ENCODE peak calls at places on chromosomes 6 and 20, in nine cellular contexts. One of them, this sample, is unnamed.
A peak's percentile ranks its signal among the peaks of the same experiment; 100 is the strongest.

GRCh38 chr6:22765015-22765414 is 195.6 kb downstream of the HDGFL1 start:
- DNase-seq in mesenchymal stem cell: no peak
- DNase-seq in psoas muscle: no peak
- DNase-seq in esophagus squamous epithelium: no peak
- DNase-seq in neuronal stem cell: no peak
- DNase-seq in adrenal gland: no peak
- DNase-seq in Peyer's patch: no peak
- DNase-seq in lower lobe of right lung: no peak
- DNase-seq in lung: no peak
- DNase-seq in this sample: no peak

GRCh38 chr20:21047981-21048380 is 58.2 kb downstream of the LINC00237 start:
- DNase-seq in mesenchymal stem cell: no peak
- DNase-seq in psoas muscle: no peak
- DNase-seq in esophagus squamous epithelium: no peak
- DNase-seq in neuronal stem cell: no peak
- DNase-seq in adrenal gland: no peak
- DNase-seq in Peyer's patch: no peak
- DNase-seq in lower lobe of right lung: no peak
- DNase-seq in lung: no peak
- DNase-seq in this sample: no peak

GRCh38 chr20:43558412-43559146 is at the start of gene SGK2:
- DNase-seq in mesenchymal stem cell: peak; percentile 61
- DNase-seq in psoas muscle: no peak
- DNase-seq in esophagus squamous epithelium: no peak
- DNase-seq in neuronal stem cell: no peak
- DNase-seq in adrenal gland: peak; percentile 70
- DNase-seq in Peyer's patch: peak; percentile 81
- DNase-seq in lower lobe of right lung: no peak
- DNase-seq in lung: peak; percentile 41
- DNase-seq in this sample: no peak

GRCh38 chr20:63130654-63131577 is 85.0 kb downstream of the YTHDF1 start:
- DNase-seq in mesenchymal stem cell: no peak
- DNase-seq in psoas muscle: peak; percentile 35
- DNase-seq in esophagus squamous epithelium: no peak
- DNase-seq in neuronal stem cell: no peak
- DNase-seq in adrenal gland: no peak
- DNase-seq in Peyer's patch: no peak
- DNase-seq in lower lobe of right lung: peak; percentile 25
- DNase-seq in lung: no peak
- DNase-seq in this sample: no peak

GRCh38 chr6:144294016-144294415 is 8.9 kb downstream of the UTRN start:
- DNase-seq in mesenchymal stem cell: peak; percentile 53
- DNase-seq in psoas muscle: no peak
- DNase-seq in esophagus squamous epithelium: no peak
- DNase-seq in neuronal stem cell: no peak
- DNase-seq in adrenal gland: no peak
- DNase-seq in Peyer's patch: no peak
- DNase-seq in lower lobe of right lung: no peak
- DNase-seq in lung: no peak
- DNase-seq in this sample: no peak

GRCh38 chr6:148874698-148875293 is 128.0 kb downstream of the UST start:
- DNase-seq in mesenchymal stem cell: no peak
- DNase-seq in psoas muscle: no peak
- DNase-seq in esophagus squamous epithelium: no peak
- DNase-seq in neuronal stem cell: peak; percentile 32
- DNase-seq in adrenal gland: no peak
- DNase-seq in Peyer's patch: no peak
- DNase-seq in lower lobe of right lung: no peak
- DNase-seq in lung: no peak
- DNase-seq in this sample: peak; percentile 70

GRCh38 chr6:142942805-142943227 is 2.2 kb downstream of the HIVEP2 start:
- DNase-seq in mesenchymal stem cell: peak; percentile 76
- DNase-seq in psoas muscle: no peak
- DNase-seq in esophagus squamous epithelium: no peak
- DNase-seq in neuronal stem cell: no peak
- DNase-seq in adrenal gland: no peak
- DNase-seq in Peyer's patch: no peak
- DNase-seq in lower lobe of right lung: no peak
- DNase-seq in lung: no peak
- DNase-seq in this sample: no peak

GRCh38 chr6:108029226-108029921 is 45.2 kb downstream of the OSTM1 start:
- DNase-seq in mesenchymal stem cell: no peak
- DNase-seq in psoas muscle: no peak
- DNase-seq in esophagus squamous epithelium: no peak
- DNase-seq in neuronal stem cell: no peak
- DNase-seq in adrenal gland: no peak
- DNase-seq in Peyer's patch: no peak
- DNase-seq in lower lobe of right lung: no peak
- DNase-seq in lung: no peak
- DNase-seq in this sample: peak; percentile 92

GRCh38 chr20:35145141-35145564 is 2.0 kb downstream of the EDEM2 start:
- DNase-seq in mesenchymal stem cell: peak; percentile 72
- DNase-seq in psoas muscle: no peak
- DNase-seq in esophagus squamous epithelium: no peak
- DNase-seq in neuronal stem cell: no peak
- DNase-seq in adrenal gland: no peak
- DNase-seq in Peyer's patch: peak; percentile 61
- DNase-seq in lower lobe of right lung: no peak
- DNase-seq in lung: no peak
- DNase-seq in this sample: no peak

GRCh38 chr6:901696-902455 is 208.9 kb upstream of the EXOC2 start:
- DNase-seq in mesenchymal stem cell: no peak
- DNase-seq in psoas muscle: no peak
- DNase-seq in esophagus squamous epithelium: no peak
- DNase-seq in neuronal stem cell: no peak
- DNase-seq in adrenal gland: no peak
- DNase-seq in Peyer's patch: no peak
- DNase-seq in lower lobe of right lung: no peak
- DNase-seq in lung: no peak
- DNase-seq in this sample: no peak

GRCh38 chr6:63805808-63806572 is 170.4 kb downstream of the PHF3 start:
- DNase-seq in mesenchymal stem cell: peak; percentile 93
- DNase-seq in psoas muscle: no peak
- DNase-seq in esophagus squamous epithelium: no peak
- DNase-seq in neuronal stem cell: no peak
- DNase-seq in adrenal gland: peak; percentile 19
- DNase-seq in Peyer's patch: peak; percentile 53
- DNase-seq in lower lobe of right lung: no peak
- DNase-seq in lung: no peak
- DNase-seq in this sample: no peak

GRCh38 chr20:16314722-16315121 is 258.5 kb downstream of the KIF16B start:
- DNase-seq in mesenchymal stem cell: no peak
- DNase-seq in psoas muscle: no peak
- DNase-seq in esophagus squamous epithelium: no peak
- DNase-seq in neuronal stem cell: no peak
- DNase-seq in adrenal gland: no peak
- DNase-seq in Peyer's patch: no peak
- DNase-seq in lower lobe of right lung: no peak
- DNase-seq in lung: no peak
- DNase-seq in this sample: no peak

GRCh38 chr20:1434571-1435336 is 31.9 kb downstream of the NSFL1C start:
- DNase-seq in mesenchymal stem cell: peak; percentile 97
- DNase-seq in psoas muscle: no peak
- DNase-seq in esophagus squamous epithelium: peak; percentile 12
- DNase-seq in neuronal stem cell: no peak
- DNase-seq in adrenal gland: peak; percentile 35
- DNase-seq in Peyer's patch: peak; percentile 86
- DNase-seq in lower lobe of right lung: no peak
- DNase-seq in lung: peak; percentile 50
- DNase-seq in this sample: no peak
- H3K4me1 ChIP-seq in mesenchymal stem cell: no peaks in the 10 kb centered on the region
- H3K4me1 ChIP-seq in psoas muscle: no peaks in the 10 kb centered on the region
- H3K4me1 ChIP-seq in esophagus squamous epithelium: no peaks in the 10 kb centered on the region
- H3K4me1 ChIP-seq in neuronal stem cell: no peaks in the 10 kb centered on the region
- H3K4me1 ChIP-seq in adrenal gland: no peaks in the 10 kb centered on the region
- H3K4me1 ChIP-seq in Peyer's patch: no peaks in the 10 kb centered on the region
- H3K4me1 ChIP-seq in lower lobe of right lung: peaks cover 11% of the 10 kb centered on the region
- H3K4me1 ChIP-seq in lung: no peaks in the 10 kb centered on the region
- H3K4me1 ChIP-seq in this sample: no peaks in the 10 kb centered on the region

GRCh38 chr6:164347455-164347854 is 932.9 kb downstream of the QKI start:
- DNase-seq in mesenchymal stem cell: no peak
- DNase-seq in psoas muscle: no peak
- DNase-seq in esophagus squamous epithelium: no peak
- DNase-seq in neuronal stem cell: no peak
- DNase-seq in adrenal gland: no peak
- DNase-seq in Peyer's patch: no peak
- DNase-seq in lower lobe of right lung: no peak
- DNase-seq in lung: no peak
- DNase-seq in this sample: no peak

GRCh38 chr6:164345340-164345739 is 930.8 kb downstream of the QKI start:
- DNase-seq in mesenchymal stem cell: no peak
- DNase-seq in psoas muscle: no peak
- DNase-seq in esophagus squamous epithelium: no peak
- DNase-seq in neuronal stem cell: no peak
- DNase-seq in adrenal gland: peak; percentile 37
- DNase-seq in Peyer's patch: no peak
- DNase-seq in lower lobe of right lung: no peak
- DNase-seq in lung: no peak
- DNase-seq in this sample: peak; percentile 74

GRCh38 chr6:164346631-164347030 is 932.1 kb downstream of the QKI start:
- DNase-seq in mesenchymal stem cell: no peak
- DNase-seq in psoas muscle: no peak
- DNase-seq in esophagus squamous epithelium: no peak
- DNase-seq in neuronal stem cell: no peak
- DNase-seq in adrenal gland: no peak
- DNase-seq in Peyer's patch: no peak
- DNase-seq in lower lobe of right lung: no peak
- DNase-seq in lung: no peak
- DNase-seq in this sample: peak; percentile 61

GRCh38 chr6:164344801-164345291 is 930.3 kb downstream of the QKI start:
- DNase-seq in mesenchymal stem cell: no peak
- DNase-seq in psoas muscle: no peak
- DNase-seq in esophagus squamous epithelium: no peak
- DNase-seq in neuronal stem cell: no peak
- DNase-seq in adrenal gland: no peak
- DNase-seq in Peyer's patch: no peak
- DNase-seq in lower lobe of right lung: no peak
- DNase-seq in lung: no peak
- DNase-seq in this sample: peak; percentile 78

DNA sequence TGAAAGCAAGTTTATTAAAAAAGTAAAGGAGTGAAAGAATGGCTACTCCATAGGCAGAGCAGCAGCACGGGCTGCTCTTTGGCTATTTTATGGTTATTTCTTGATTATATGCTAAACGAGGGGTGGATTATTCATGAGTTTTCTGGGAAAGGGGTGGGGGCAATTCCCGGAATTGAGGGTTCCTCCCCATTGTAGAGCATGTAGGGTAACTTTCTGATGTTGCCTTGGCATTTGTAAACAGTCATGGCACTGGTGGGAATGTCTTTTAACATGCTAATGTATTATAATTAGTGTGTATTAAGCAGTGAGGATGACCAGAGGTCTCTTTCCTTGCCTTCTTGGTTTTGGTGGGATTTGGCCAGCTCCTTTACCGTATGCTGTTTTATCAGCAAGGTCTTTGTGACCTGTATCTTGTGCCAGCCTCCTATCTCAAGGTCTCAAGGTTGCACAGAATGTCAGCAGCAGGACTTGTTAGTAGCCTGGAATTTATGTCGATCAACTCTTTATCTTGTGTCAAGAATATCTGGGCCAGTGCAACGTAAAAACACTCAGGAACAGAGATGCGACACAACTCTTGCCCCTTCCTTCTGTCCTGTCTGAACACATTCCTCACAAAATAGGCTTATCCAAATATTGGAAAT is 931.5 kb downstream of the QKI start:
- DNase-seq in mesenchymal stem cell: no peak
- DNase-seq in psoas muscle: no peak
- DNase-seq in esophagus squamous epithelium: no peak
- DNase-seq in neuronal stem cell: no peak
- DNase-seq in adrenal gland: peak; percentile 58
- DNase-seq in Peyer's patch: no peak
- DNase-seq in lower lobe of right lung: no peak
- DNase-seq in lung: no peak
- DNase-seq in this sample: peak; percentile 55
- H3K9me3 ChIP-seq in mesenchymal stem cell: no peaks in the 10 kb centered on the region
- H3K9me3 ChIP-seq in psoas muscle: no peaks in the 10 kb centered on the region
- H3K9me3 ChIP-seq in esophagus squamous epithelium: no peaks in the 10 kb centered on the region
- H3K9me3 ChIP-seq in neuronal stem cell: no peaks in the 10 kb centered on the region
- H3K9me3 ChIP-seq in adrenal gland: no peaks in the 10 kb centered on the region
- H3K9me3 ChIP-seq in Peyer's patch: no peaks in the 10 kb centered on the region
- H3K9me3 ChIP-seq in lower lobe of right lung: no peaks in the 10 kb centered on the region
- H3K9me3 ChIP-seq in lung: no peaks in the 10 kb centered on the region
- H3K9me3 ChIP-seq in this sample: peaks cover 3% of the 10 kb centered on the region

GRCh38 chr6:149960488-149960887 is 3.3 kb upstream of the ULBP1 start:
- DNase-seq in mesenchymal stem cell: no peak
- DNase-seq in psoas muscle: no peak
- DNase-seq in esophagus squamous epithelium: no peak
- DNase-seq in neuronal stem cell: no peak
- DNase-seq in adrenal gland: no peak
- DNase-seq in Peyer's patch: no peak
- DNase-seq in lower lobe of right lung: no peak
- DNase-seq in lung: no peak
- DNase-seq in this sample: no peak
- H3K27me3 ChIP-seq in mesenchymal stem cell: peaks cover 55% of the 10 kb centered on the region
- H3K27me3 ChIP-seq in psoas muscle: peaks cover 80% of the 10 kb centered on the region
- H3K27me3 ChIP-seq in esophagus squamous epithelium: peaks cover 24% of the 10 kb centered on the region
- H3K27me3 ChIP-seq in neuronal stem cell: peaks cover 12% of the 10 kb centered on the region
- H3K27me3 ChIP-seq in adrenal gland: peaks cover 53% of the 10 kb centered on the region
- H3K27me3 ChIP-seq in Peyer's patch: no peaks in the 10 kb centered on the region
- H3K27me3 ChIP-seq in lower lobe of right lung: peaks cover 59% of the 10 kb centered on the region
- H3K27me3 ChIP-seq in lung: no peaks in the 10 kb centered on the region
- H3K27me3 ChIP-seq in this sample: peaks cover 8% of the 10 kb centered on the region

GRCh38 chr6:134250776-134251175 is 67.1 kb downstream of the SGK1 start:
- DNase-seq in mesenchymal stem cell: no peak
- DNase-seq in psoas muscle: no peak
- DNase-seq in esophagus squamous epithelium: no peak
- DNase-seq in neuronal stem cell: no peak
- DNase-seq in adrenal gland: no peak
- DNase-seq in Peyer's patch: no peak
- DNase-seq in lower lobe of right lung: no peak
- DNase-seq in lung: no peak
- DNase-seq in this sample: no peak

GRCh38 chr6:134247271-134247833 is 70.6 kb downstream of the SGK1 start:
- DNase-seq in mesenchymal stem cell: no peak
- DNase-seq in psoas muscle: no peak
- DNase-seq in esophagus squamous epithelium: no peak
- DNase-seq in neuronal stem cell: no peak
- DNase-seq in adrenal gland: peak; percentile 79
- DNase-seq in Peyer's patch: peak; percentile 85
- DNase-seq in lower lobe of right lung: no peak
- DNase-seq in lung: no peak
- DNase-seq in this sample: no peak

GRCh38 chr6:134247854-134248580 is 69.9 kb downstream of the SGK1 start:
- DNase-seq in mesenchymal stem cell: no peak
- DNase-seq in psoas muscle: no peak
- DNase-seq in esophagus squamous epithelium: no peak
- DNase-seq in neuronal stem cell: no peak
- DNase-seq in adrenal gland: no peak
- DNase-seq in Peyer's patch: no peak
- DNase-seq in lower lobe of right lung: no peak
- DNase-seq in lung: no peak
- DNase-seq in this sample: no peak

GRCh38 chr6:134249759-134250602 is 67.9 kb downstream of the SGK1 start:
- DNase-seq in mesenchymal stem cell: peak; percentile 43
- DNase-seq in psoas muscle: no peak
- DNase-seq in esophagus squamous epithelium: no peak
- DNase-seq in neuronal stem cell: no peak
- DNase-seq in adrenal gland: peak; percentile 47
- DNase-seq in Peyer's patch: no peak
- DNase-seq in lower lobe of right lung: no peak
- DNase-seq in lung: no peak
- DNase-seq in this sample: no peak

GRCh38 chr6:134249412-134249758 is 68.5 kb downstream of the SGK1 start:
- DNase-seq in mesenchymal stem cell: peak; percentile 53
- DNase-seq in psoas muscle: no peak
- DNase-seq in esophagus squamous epithelium: no peak
- DNase-seq in neuronal stem cell: no peak
- DNase-seq in adrenal gland: peak; percentile 33
- DNase-seq in Peyer's patch: no peak
- DNase-seq in lower lobe of right lung: no peak
- DNase-seq in lung: no peak
- DNase-seq in this sample: no peak
- H3K4me1 ChIP-seq in mesenchymal stem cell: peaks cover 3% of the 10 kb centered on the region
- H3K4me1 ChIP-seq in psoas muscle: peaks cover 40% of the 10 kb centered on the region
- H3K4me1 ChIP-seq in esophagus squamous epithelium: peaks cover 55% of the 10 kb centered on the region
- H3K4me1 ChIP-seq in neuronal stem cell: no peaks in the 10 kb centered on the region
- H3K4me1 ChIP-seq in adrenal gland: peaks cover 37% of the 10 kb centered on the region
- H3K4me1 ChIP-seq in Peyer's patch: peaks cover 7% of the 10 kb centered on the region
- H3K4me1 ChIP-seq in lower lobe of right lung: peaks cover 5% of the 10 kb centered on the region
- H3K4me1 ChIP-seq in lung: no peaks in the 10 kb centered on the region
- H3K4me1 ChIP-seq in this sample: no peaks in the 10 kb centered on the region

This sample was measured in HAP-1.